ENCODE peak calls at places on chromosomes 1 and 21, in nine cellular contexts. A, H, V, I, W, F, Y, U and D are unnamed samples. For H3K36me3 and H3K4me1, the result is how much of the 10 kb centered on the place peaks cover.

GRCh38 chr1:39933956-39934941 is 20.7 kb upstream of the MFSD2A start:
- DNase-seq in A (no peak), H (peak), V (peak), I (peak), W (peak), F (peak), Y (peak), U (peak), D (peak)

GRCh38 chr1:56188855-56189254 is 390.5 kb downstream of the PLPP3 start:
- DNase-seq in A (no peak), H (no peak), V (no peak), I (no peak), W (no peak), F (no peak), Y (no peak), U (no peak), D (no peak)

GRCh38 chr1:223074427-223074826 is 68.6 kb downstream of the TLR5 start:
- DNase-seq in A (no peak), H (no peak), V (no peak), I (no peak), W (no peak), F (no peak), Y (no peak), U (no peak), D (no peak)

GRCh38 chr1:235783148-235783776 is 83.4 kb downstream of the LYST start:
- DNase-seq in A (peak), H (no peak), V (no peak), I (no peak), W (peak), F (peak), Y (no peak), U (no peak), D (no peak)

GRCh38 chr1:8879348-8880067 is 1.0 kb upstream of the ENO1 start:
- DNase-seq in A (no peak), H (no peak), V (no peak), I (peak), W (no peak), F (no peak), Y (no peak), U (no peak), D (no peak)

GRCh38 chr1:220787069-220787614 is 429 bp downstream of the MTARC1 start:
- DNase-seq in A (no peak), H (no peak), V (no peak), I (peak), W (peak), F (no peak), Y (no peak), U (no peak), D (peak)

GRCh38 chr1:29518183-29518835 is 282.0 kb downstream of the PTPRU start:
- DNase-seq in A (no peak), H (no peak), V (no peak), I (peak), W (no peak), F (no peak), Y (no peak), U (no peak), D (peak)

GRCh38 chr1:57623039-57623790 is 199.4 kb upstream of the DAB1 start:
- DNase-seq in A (no peak), H (no peak), V (peak), I (no peak), W (no peak), F (peak), Y (no peak), U (no peak), D (no peak)

GRCh38 chr1:24498589-24498988 is 4.0 kb upstream of the RCAN3 start:
- DNase-seq in A (no peak), H (no peak), V (no peak), I (no peak), W (no peak), F (no peak), Y (no peak), U (no peak), D (no peak)

GRCh38 chr1:23422313-23422877 is 2.2 kb downstream of the TCEA3 start:
- DNase-seq in A (no peak), H (peak), V (peak), I (peak), W (peak), F (peak), Y (peak), U (peak), D (peak)

GRCh38 chr1:9302745-9303524 is 10.2 kb downstream of the SPSB1 start:
- DNase-seq in A (peak), H (no peak), V (peak), I (no peak), W (peak), F (peak), Y (no peak), U (no peak), D (no peak)

GRCh38 chr1:224719716-224720115 is 103.6 kb downstream of the CNIH3 start:
- DNase-seq in A (no peak), H (no peak), V (no peak), I (no peak), W (no peak), F (peak), Y (no peak), U (no peak), D (no peak)

GRCh38 chr1:236142358-236143103 is at the start of gene GPR137B:
- DNase-seq in A (peak), H (peak), V (peak), I (no peak), W (peak), F (peak), Y (no peak), U (no peak), D (peak)

GRCh38 chr1:213296558-213296957 is 245.5 kb downstream of the RPS6KC1 start:
- DNase-seq in A (no peak), H (no peak), V (no peak), I (no peak), W (no peak), F (no peak), Y (no peak), U (no peak), D (no peak)

GRCh38 chr1:154863702-154864174 is 6.3 kb downstream of the KCNN3 start:
- DNase-seq in A (peak), H (no peak), V (peak), I (no peak), W (peak), F (peak), Y (peak), U (no peak), D (no peak)

GRCh38 chr1:111192643-111193519 is 7.6 kb downstream of the DENND2D start:
- DNase-seq in A (no peak), H (peak), V (no peak), I (no peak), W (no peak), F (no peak), Y (no peak), U (no peak), D (no peak)

GRCh38 chr21:36126166-36126565 is 8.7 kb upstream of the CBR3 start:
- DNase-seq in A (no peak), H (no peak), V (no peak), I (no peak), W (peak), F (peak), Y (no peak), U (no peak), D (peak)

GRCh38 chr1:226051356-226051755 is 11.2 kb upstream of the H3-3A start:
- DNase-seq in A (no peak), H (no peak), V (no peak), I (no peak), W (peak), F (no peak), Y (no peak), U (no peak), D (no peak)

GRCh38 chr1:51214615-51215131 is 21.4 kb upstream of the RNF11 start:
- DNase-seq in A (no peak), H (no peak), V (no peak), I (no peak), W (peak), F (peak), Y (no peak), U (no peak), D (no peak)

GRCh38 chr1:215360786-215361185 is 206.3 kb upstream of the KCTD3 start:
- DNase-seq in A (no peak), H (no peak), V (no peak), I (no peak), W (no peak), F (peak), Y (no peak), U (no peak), D (no peak)

GRCh38 chr21:28798798-28799197 is 193.9 kb downstream of the LTN1 start:
- DNase-seq in A (no peak), H (no peak), V (no peak), I (no peak), W (no peak), F (peak), Y (no peak), U (no peak), D (no peak)

GRCh38 chr1:36285450-36286101 is 20.6 kb upstream of the SH3D21 start:
- DNase-seq in A (peak), H (peak), V (peak), I (peak), W (peak), F (peak), Y (peak), U (no peak), D (peak)

GRCh38 chr1:210689741-210690635 is 361.3 kb downstream of the HHAT start:
- DNase-seq in A (no peak), H (no peak), V (no peak), I (no peak), W (no peak), F (no peak), Y (no peak), U (no peak), D (no peak)

GRCh38 chr1:218273757-218274505 is 11.2 kb upstream of the RRP15 start:
- DNase-seq in A (peak), H (no peak), V (no peak), I (no peak), W (no peak), F (no peak), Y (no peak), U (no peak), D (no peak)

GRCh38 chr1:64969305-64970066 is 3.1 kb upstream of the JAK1 start:
- DNase-seq in A (no peak), H (no peak), V (no peak), I (no peak), W (peak), F (peak), Y (no peak), U (no peak), D (no peak)

GRCh38 chr1:101308935-101309333 is 72.1 kb downstream of the S1PR1 start:
- DNase-seq in A (no peak), H (no peak), V (no peak), I (no peak), W (no peak), F (no peak), Y (no peak), U (no peak), D (no peak)

GRCh38 chr1:110756506-110756905 is 81.8 kb upstream of the KCNA3 start:
- DNase-seq in A (no peak), H (no peak), V (peak), I (no peak), W (no peak), F (peak), Y (peak), U (no peak), D (no peak)

GRCh38 chr1:67713071-67713806 is 28.2 kb downstream of the GADD45A start:
- DNase-seq in A (peak), H (peak), V (no peak), I (no peak), W (peak), F (peak), Y (no peak), U (no peak), D (peak)

GRCh38 chr21:17454315-17455027 is 58.4 kb upstream of the CXADR start:
- DNase-seq in A (peak), H (peak), V (peak), I (no peak), W (peak), F (peak), Y (peak), U (no peak), D (peak)

GRCh38 chr1:209839875-209840491 is 12.2 kb downstream of the UTP25 start:
- DNase-seq in A (no peak), H (peak), V (no peak), I (no peak), W (peak), F (peak), Y (no peak), U (no peak), D (no peak)

GRCh38 chr1:9181990-9182783 is 52.4 kb upstream of the H6PD start:
- DNase-seq in A (no peak), H (peak), V (no peak), I (no peak), W (peak), F (peak), Y (no peak), U (no peak), D (peak)

GRCh38 chr1:47175227-47175934 is 14.5 kb downstream of the PDZK1IP1 start:
- DNase-seq in A (peak), H (no peak), V (no peak), I (no peak), W (peak), F (peak), Y (no peak), U (no peak), D (peak)

GRCh38 chr1:210413951-210414350 is 85.2 kb downstream of the HHAT start:
- DNase-seq in A (no peak), H (no peak), V (no peak), I (no peak), W (no peak), F (no peak), Y (no peak), U (no peak), D (no peak)

GRCh38 chr1:217432339-217432738 is 198.6 kb downstream of the GPATCH2 start:
- DNase-seq in A (no peak), H (no peak), V (no peak), I (no peak), W (no peak), F (no peak), Y (no peak), U (no peak), D (no peak)

DNA sequence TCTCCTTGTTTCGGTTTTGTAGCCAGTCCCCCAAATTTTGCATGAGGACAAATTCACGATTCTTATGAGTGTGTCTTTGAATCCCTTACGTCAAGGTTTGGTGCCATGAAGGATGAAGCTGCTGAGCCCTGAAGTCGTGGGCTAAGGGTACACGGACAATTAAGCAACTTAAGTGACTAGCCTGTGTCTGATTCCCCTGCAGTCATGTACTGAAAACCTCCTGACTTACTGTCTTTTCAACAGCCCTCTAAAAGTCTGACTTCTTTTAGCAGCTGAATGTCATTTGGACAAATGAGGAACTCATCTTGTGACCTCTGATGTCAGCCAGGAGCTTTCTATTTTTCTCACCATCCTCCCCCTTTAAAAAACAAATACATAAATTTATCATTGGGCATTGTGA is 27.1 kb upstream of the C1orf105 start:
- DNase-seq in A (peak), H (no peak), V (no peak), I (no peak), W (no peak), F (no peak), Y (no peak), U (no peak), D (no peak)
- H3K36me3 ChIP-seq in A (under half), H (under half), V (under half), I (under half), W (under half), F (under half), Y (under half), U (under half), D (under half)

GRCh38 chr21:14900611-14901010 is 164.2 kb downstream of the NRIP1 start:
- DNase-seq in A (no peak), H (no peak), V (no peak), I (no peak), W (peak), F (peak), Y (no peak), U (no peak), D (no peak)

GRCh38 chr21:14895792-14896191 is 169.0 kb downstream of the NRIP1 start:
- DNase-seq in A (no peak), H (no peak), V (no peak), I (no peak), W (no peak), F (no peak), Y (no peak), U (no peak), D (no peak)

GRCh38 chr21:14900058-14900457 is 164.7 kb downstream of the NRIP1 start:
- DNase-seq in A (no peak), H (no peak), V (no peak), I (no peak), W (peak), F (no peak), Y (no peak), U (no peak), D (no peak)

DNA sequence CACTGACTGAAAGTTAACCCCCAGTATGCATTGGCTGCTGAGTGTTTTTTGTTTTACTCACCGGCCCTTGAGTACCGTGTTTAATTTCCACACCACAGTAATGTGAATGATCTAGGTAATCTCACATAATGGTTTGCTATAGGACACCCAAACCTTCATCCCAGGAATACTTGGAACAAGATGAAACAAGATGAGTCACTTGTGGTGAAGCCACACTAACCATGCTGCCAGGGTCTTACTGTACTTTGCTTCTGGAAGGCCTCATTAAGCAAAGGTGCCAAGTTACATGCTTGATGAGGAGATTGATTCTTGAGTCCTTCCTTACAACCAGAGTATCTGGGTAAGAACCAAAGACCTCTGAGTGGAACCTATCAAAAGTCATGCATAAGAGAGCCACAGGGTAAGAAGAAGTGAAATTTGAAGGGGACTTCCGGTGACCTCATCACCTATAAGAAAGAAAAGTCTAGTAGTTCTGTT is 163.3 kb downstream of the NRIP1 start:
- DNase-seq in A (no peak), H (no peak), V (no peak), I (no peak), W (peak), F (peak), Y (no peak), U (no peak), D (no peak)
- H3K27ac ChIP-seq in A (no peak), H (no peak), V (no peak), I (no peak), W (peak), F (no peak), Y (no peak), U (no peak), D (no peak)

GRCh38 chr1:27150641-27151040 is 4.3 kb downstream of the SLC9A1 start:
- DNase-seq in A (no peak), H (no peak), V (no peak), I (no peak), W (no peak), F (no peak), Y (no peak), U (no peak), D (no peak)
- H3K4me1 ChIP-seq in A (half or more), H (under half), V (half or more), I (under half), W (half or more), F (under half), Y (half or more), U (half or more), D (under half)

DNA sequence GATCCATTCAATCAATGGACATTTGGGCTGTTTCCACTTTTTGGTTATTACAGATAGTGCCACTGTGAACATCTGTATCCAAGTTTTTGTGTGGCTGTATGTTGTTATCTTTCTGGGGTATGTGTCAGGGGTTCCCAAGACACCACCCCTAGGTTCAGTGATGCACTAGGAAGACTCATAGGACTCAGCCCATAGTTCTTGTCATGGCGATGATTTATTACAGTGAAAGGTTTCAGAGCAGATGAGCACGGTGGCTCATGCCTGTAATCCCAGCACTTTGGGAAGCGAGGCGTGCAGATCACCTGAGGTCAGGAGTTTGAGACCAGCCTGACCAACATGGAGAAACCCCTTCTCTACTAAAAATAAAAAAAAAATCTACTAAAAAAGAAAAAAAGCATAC is 64.1 kb downstream of the MAN1C1 start:
- DNase-seq in A (no peak), H (no peak), V (no peak), I (no peak), W (no peak), F (no peak), Y (no peak), U (no peak), D (no peak)
- H3K36me3 ChIP-seq in A (under half), H (under half), V (under half), I (under half), W (under half), F (under half), Y (under half), U (under half), D (under half)

DNA sequence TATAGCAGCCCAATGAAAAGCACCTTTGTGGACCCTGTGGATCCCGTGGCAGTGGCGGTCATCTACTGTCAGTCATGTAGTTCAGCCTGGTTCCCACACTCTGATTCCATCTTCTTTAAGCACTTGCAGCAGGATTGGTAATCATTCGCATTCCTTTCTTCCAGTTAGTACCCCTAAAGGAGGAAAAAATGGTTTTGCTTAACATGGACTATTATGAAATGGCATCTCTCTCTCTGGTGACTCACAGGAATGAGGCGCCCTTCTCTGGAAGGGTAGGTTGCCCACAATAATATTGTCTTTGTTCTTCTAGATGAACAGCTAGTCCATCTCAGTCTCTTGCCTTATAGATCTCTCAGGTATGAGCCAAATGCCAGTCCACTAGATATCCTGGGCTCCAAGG is 127.9 kb upstream of the MROH9 start:
- DNase-seq in A (no peak), H (no peak), V (no peak), I (no peak), W (peak), F (peak), Y (no peak), U (no peak), D (no peak)
- H3K27ac ChIP-seq in A (no peak), H (no peak), V (no peak), I (no peak), W (no peak), F (no peak), Y (no peak), U (peak), D (no peak)

GRCh38 chr1:165284471-165284870 is 72.0 kb downstream of the LMX1A start:
- DNase-seq in A (no peak), H (no peak), V (no peak), I (no peak), W (no peak), F (no peak), Y (no peak), U (no peak), D (peak)
- H3K4me1 ChIP-seq in A (under half), H (under half), V (under half), I (under half), W (under half), F (under half), Y (under half), U (under half), D (under half)